ENCODE peak calls at places on chromosomes 11 and 22, in five cellular contexts. Z is suprapubic skin, D is GM23338, X is uterus, P is A549. H is an unnamed sample.

GRCh38 chr11:102451693-102452460 is 688 bp downstream of the TMEM123 start:
- DNase-seq in Z (peak; percentile 80), D (peak; percentile 78), X (peak; percentile 56), P (peak; percentile 22), H (peak; percentile 36)

GRCh38 chr11:88042238-88043032 is 132.8 kb downstream of the RAB38 start:
- DNase-seq in Z (no peak), D (no peak), X (no peak), P (no peak), H (no peak)

GRCh38 chr11:69149646-69150045 is 6.1 kb upstream of the SMIM38 start:
- DNase-seq in Z (no peak), D (no peak), X (no peak), P (no peak), H (no peak)

GRCh38 chr11:1749020-1749758 is 1.2 kb downstream of the IFITM10 start:
- DNase-seq in Z (no peak), D (peak; percentile 52), X (no peak), P (no peak), H (peak; percentile 29)

GRCh38 chr11:116446542-116446941 is 326.2 kb downstream of the BUD13 start:
- DNase-seq in Z (no peak), D (no peak), X (no peak), P (no peak), H (no peak)

GRCh38 chr22:35863432-35863831 is 145.8 kb downstream of the APOL5 start:
- DNase-seq in Z (no peak), D (no peak), X (no peak), P (no peak), H (no peak)

GRCh38 chr22:27139935-27140493 is 482.6 kb downstream of the MIAT start:
- DNase-seq in Z (no peak), D (no peak), X (peak; percentile 33), P (peak; percentile 45), H (peak; percentile 91)

GRCh38 chr11:90840071-90840470 is 617.2 kb upstream of the CHORDC1 start:
- DNase-seq in Z (no peak), D (peak; percentile 17), X (no peak), P (no peak), H (no peak)

GRCh38 chr11:77596626-77597025 is 6.9 kb downstream of the AQP11 start:
- DNase-seq in Z (no peak), D (no peak), X (no peak), P (no peak), H (peak; percentile 76)

GRCh38 chr22:28250036-28250695 is 331.1 kb upstream of the PITPNB start:
- DNase-seq in Z (no peak), D (no peak), X (no peak), P (no peak), H (no peak)

GRCh38 chr22:41808400-41808799 is 7.9 kb downstream of the CCDC134 start:
- DNase-seq in Z (no peak), D (no peak), X (no peak), P (no peak), H (no peak)

GRCh38 chr22:35728639-35729308 is 11.1 kb downstream of the APOL5 start:
- DNase-seq in Z (no peak), D (no peak), X (no peak), P (no peak), H (no peak)

GRCh38 chr11:35781342-35782171 is 119.0 kb downstream of the TRIM44 start:
- DNase-seq in Z (no peak), D (no peak), X (no peak), P (no peak), H (peak; percentile 54)

GRCh38 chr11:849951-850776 is 7.5 kb downstream of the TSPAN4 start:
- DNase-seq in Z (no peak), D (no peak), X (no peak), P (no peak), H (no peak)

GRCh38 chr11:64233913-64234839 is at the start of gene VEGFB:
- DNase-seq in Z (peak; percentile 85), D (peak; percentile 71), X (peak; percentile 80), P (no peak), H (no peak)

GRCh38 chr11:3380706-3381570 is 2.0 kb upstream of the ZNF195 start:
- DNase-seq in Z (no peak), D (peak; percentile 87), X (no peak), P (no peak), H (peak; percentile 4)

GRCh38 chr11:119445850-119446249 is 22.9 kb upstream of the THY1 start:
- DNase-seq in Z (no peak), D (no peak), X (no peak), P (no peak), H (peak; percentile 16)

DNA sequence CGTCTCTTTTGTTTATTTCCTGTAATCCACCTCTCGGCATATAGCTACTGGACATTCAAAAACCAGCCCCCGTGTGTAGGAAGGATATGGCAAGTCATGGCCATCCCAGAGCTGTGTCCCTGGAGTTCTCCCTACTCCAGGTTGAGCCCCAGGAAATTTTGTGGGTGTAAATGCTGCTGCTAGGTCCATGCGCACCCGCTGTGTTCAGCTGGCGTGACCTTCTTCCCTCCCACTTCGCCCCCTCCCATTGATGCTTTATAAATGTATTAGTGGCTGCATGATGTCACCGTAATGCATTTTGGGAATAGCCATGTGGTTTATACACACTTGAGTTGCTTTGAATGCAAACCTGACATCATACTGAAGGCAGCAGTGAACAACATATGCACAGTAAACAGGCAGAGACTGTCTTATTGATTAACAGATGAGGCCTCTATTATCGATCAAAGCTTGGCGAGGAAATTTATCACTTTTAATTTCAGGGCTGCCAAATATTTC is 113.7 kb upstream of the NNMT start:
- DNase-seq in Z (no peak), D (no peak), X (no peak), P (no peak), H (no peak)
- H3K4me3 ChIP-seq in Z (no peak overlapping the region), D (no peak overlapping the region), X (peak overlapping the region; percentile 9), P (no peak overlapping the region), H (no peak overlapping the region)

GRCh38 chr11:6611092-6612007 is 666 bp downstream of the TAF10 start:
- DNase-seq in Z (peak; percentile 82), D (peak; percentile 38), X (peak; percentile 66), P (no peak), H (peak; percentile 33)

GRCh38 chr11:6614446-6614845 is 2.4 kb upstream of the TAF10 start:
- DNase-seq in Z (no peak), D (no peak), X (no peak), P (no peak), H (no peak)

GRCh38 chr11:6613496-6613895 is 1.5 kb upstream of the TAF10 start:
- DNase-seq in Z (no peak), D (no peak), X (no peak), P (no peak), H (no peak)

GRCh38 chr11:6612008-6612815 is at the start of gene TAF10:
- DNase-seq in Z (peak; percentile 98), D (peak; percentile 96), X (peak; percentile 98), P (peak; percentile 89), H (peak; percentile 98)

DNA sequence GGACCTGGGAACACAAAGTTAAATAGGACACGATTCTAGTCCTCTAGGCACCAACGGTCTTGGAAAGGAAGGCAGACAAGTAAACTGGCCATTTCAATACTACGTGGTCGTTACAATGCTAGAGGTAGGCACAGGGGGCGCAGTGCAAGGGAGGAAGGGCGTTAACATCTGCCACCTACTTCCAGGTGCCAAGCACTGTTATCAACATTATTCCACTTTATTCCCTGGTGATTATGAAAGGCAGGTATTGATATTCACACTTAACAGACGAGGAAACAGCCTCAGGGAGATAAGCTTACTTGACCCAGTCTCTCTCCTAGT is 760 bp upstream of the TAF10 start:
- DNase-seq in Z (no peak), D (peak; percentile 81), X (no peak), P (no peak), H (no peak)
- H3K4me3 ChIP-seq in Z (peak overlapping the region; percentile 72), D (peak overlapping the region; percentile 80), X (peak overlapping the region; percentile 94), P (peak overlapping the region; percentile 78), H (peak overlapping the region; percentile 50)

GRCh38 chr11:82902086-82902485 is 550 bp downstream of the DDIAS start:
- DNase-seq in Z (no peak), D (no peak), X (no peak), P (no peak), H (no peak)
- H3K4me3 ChIP-seq in Z (peak overlapping the region; percentile 78), D (peak overlapping the region; percentile 73), X (peak overlapping the region; percentile 67), P (peak overlapping the region; percentile 72), H (peak overlapping the region; percentile 78)

GRCh38 chr11:28296426-28296825 is 188.2 kb downstream of the METTL15 start:
- DNase-seq in Z (no peak), D (no peak), X (no peak), P (no peak), H (no peak)
- H3K4me3 ChIP-seq in Z (no peak overlapping the region), D (no peak overlapping the region), X (no peak overlapping the region), P (no peak overlapping the region), H (no peak overlapping the region)

DNA sequence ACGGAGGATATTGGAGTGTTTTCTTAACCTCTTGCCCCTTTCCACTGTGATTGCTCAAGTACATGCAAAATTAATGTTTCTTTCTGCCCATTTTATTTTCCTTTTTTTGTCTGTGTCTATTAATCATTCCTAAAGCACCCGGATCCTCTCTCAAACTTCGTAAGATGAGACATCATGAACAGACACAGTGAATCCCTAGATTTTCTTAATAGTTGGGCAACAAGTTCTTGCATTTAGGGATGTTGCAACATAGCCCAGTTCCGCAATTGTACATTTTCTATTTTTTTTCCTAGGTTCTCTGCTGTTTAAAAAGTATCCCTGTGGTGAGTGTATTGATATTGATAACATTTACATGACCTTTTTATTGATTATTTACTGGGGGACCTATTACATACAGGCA is 2.9 kb downstream of the FAM111A start:
- DNase-seq in Z (no peak), D (no peak), X (no peak), P (no peak), H (peak; percentile 90)
- H3K4me3 ChIP-seq in Z (no peak overlapping the region), D (peak overlapping the region; percentile 63), X (no peak overlapping the region), P (peak overlapping the region; percentile 73), H (peak overlapping the region; percentile 96)